ENCODE peak calls at places on chromosome 12, in nine cellular contexts. One of them, this sample, is unnamed.

GRCh38 chr12:122421263-122421814 is 1.1 kb downstream of the CLIP1 start:
- DNase-seq in mesothelial cell of epicardium: peak
- DNase-seq in H9: no peak
- DNase-seq in fibroblast of mammary gland: peak
- DNase-seq in CD4-positive, alpha-beta T cell: no peak
- DNase-seq in progenitor cell of endocrine pancreas: no peak
- DNase-seq in GM12864: no peak
- DNase-seq in HCT116: no peak
- DNase-seq in neural crest cell: no peak
- DNase-seq in this sample: no peak

GRCh38 chr12:91361864-91362263 is 179.2 kb upstream of the DCN start:
- DNase-seq in progenitor cell of endocrine pancreas: no peak
- DNase-seq in mesothelial cell of epicardium: no peak
- DNase-seq in CD4-positive, alpha-beta T cell: no peak
- DNase-seq in GM12864: no peak
- DNase-seq in neural crest cell: no peak
- DNase-seq in HCT116: peak
- DNase-seq in fibroblast of mammary gland: peak
- DNase-seq in H9: no peak
- DNase-seq in this sample: no peak

GRCh38 chr12:47811581-47812484 is 7.9 kb downstream of the HDAC7 start:
- DNase-seq in neural crest cell: no peak
- DNase-seq in CD4-positive, alpha-beta T cell: no peak
- DNase-seq in GM12864: no peak
- DNase-seq in fibroblast of mammary gland: peak
- DNase-seq in mesothelial cell of epicardium: no peak
- DNase-seq in progenitor cell of endocrine pancreas: no peak
- DNase-seq in H9: no peak
- DNase-seq in HCT116: no peak
- DNase-seq in this sample: no peak

GRCh38 chr12:48198619-48198973 is 4.5 kb downstream of the OR10AD1 start:
- DNase-seq in H9: peak
- DNase-seq in HCT116: no peak
- DNase-seq in progenitor cell of endocrine pancreas: no peak
- DNase-seq in fibroblast of mammary gland: no peak
- DNase-seq in CD4-positive, alpha-beta T cell: peak
- DNase-seq in mesothelial cell of epicardium: peak
- DNase-seq in GM12864: no peak
- DNase-seq in neural crest cell: no peak
- DNase-seq in this sample: no peak

GRCh38 chr12:22334696-22335290 is at the start of gene ST8SIA1:
- DNase-seq in HCT116: no peak
- DNase-seq in neural crest cell: peak
- DNase-seq in mesothelial cell of epicardium: peak
- DNase-seq in H9: peak
- DNase-seq in CD4-positive, alpha-beta T cell: peak
- DNase-seq in GM12864: no peak
- DNase-seq in progenitor cell of endocrine pancreas: peak
- DNase-seq in fibroblast of mammary gland: peak
- DNase-seq in this sample: no peak

GRCh38 chr12:104138747-104139186 is 757 bp upstream of the NFYB start:
- DNase-seq in CD4-positive, alpha-beta T cell: no peak
- DNase-seq in fibroblast of mammary gland: peak
- DNase-seq in progenitor cell of endocrine pancreas: no peak
- DNase-seq in HCT116: no peak
- DNase-seq in mesothelial cell of epicardium: no peak
- DNase-seq in neural crest cell: no peak
- DNase-seq in H9: peak
- DNase-seq in GM12864: no peak
- DNase-seq in this sample: no peak

GRCh38 chr12:60269611-60270269 is 673.9 kb downstream of the SLC16A7 start:
- DNase-seq in fibroblast of mammary gland: no peak
- DNase-seq in GM12864: no peak
- DNase-seq in mesothelial cell of epicardium: no peak
- DNase-seq in CD4-positive, alpha-beta T cell: no peak
- DNase-seq in HCT116: no peak
- DNase-seq in H9: no peak
- DNase-seq in progenitor cell of endocrine pancreas: no peak
- DNase-seq in neural crest cell: no peak
- DNase-seq in this sample: no peak

GRCh38 chr12:110993425-110993824 is 73.0 kb upstream of the MYL2 start:
- DNase-seq in mesothelial cell of epicardium: no peak
- DNase-seq in GM12864: no peak
- DNase-seq in HCT116: no peak
- DNase-seq in neural crest cell: no peak
- DNase-seq in fibroblast of mammary gland: no peak
- DNase-seq in progenitor cell of endocrine pancreas: no peak
- DNase-seq in H9: no peak
- DNase-seq in CD4-positive, alpha-beta T cell: no peak
- DNase-seq in this sample: no peak

GRCh38 chr12:98699568-98699967 is 54.5 kb downstream of the APAF1 start:
- DNase-seq in GM12864: no peak
- DNase-seq in H9: no peak
- DNase-seq in HCT116: no peak
- DNase-seq in neural crest cell: no peak
- DNase-seq in fibroblast of mammary gland: peak
- DNase-seq in progenitor cell of endocrine pancreas: no peak
- DNase-seq in CD4-positive, alpha-beta T cell: no peak
- DNase-seq in mesothelial cell of epicardium: no peak
- DNase-seq in this sample: no peak

GRCh38 chr12:116434155-116435065 is 124.8 kb upstream of the MAP1LC3B2 start:
- DNase-seq in mesothelial cell of epicardium: peak
- DNase-seq in progenitor cell of endocrine pancreas: no peak
- DNase-seq in fibroblast of mammary gland: peak
- DNase-seq in neural crest cell: peak
- DNase-seq in H9: peak
- DNase-seq in GM12864: no peak
- DNase-seq in CD4-positive, alpha-beta T cell: no peak
- DNase-seq in HCT116: peak
- DNase-seq in this sample: no peak

GRCh38 chr12:62435337-62436163 is 31.1 kb upstream of the MON2 start:
- DNase-seq in H9: peak
- DNase-seq in GM12864: no peak
- DNase-seq in fibroblast of mammary gland: peak
- DNase-seq in progenitor cell of endocrine pancreas: peak
- DNase-seq in mesothelial cell of epicardium: peak
- DNase-seq in CD4-positive, alpha-beta T cell: peak
- DNase-seq in neural crest cell: peak
- DNase-seq in HCT116: no peak
- DNase-seq in this sample: no peak

GRCh38 chr12:97396989-97397388 is 65.6 kb upstream of the RMST start:
- DNase-seq in HCT116: no peak
- DNase-seq in progenitor cell of endocrine pancreas: no peak
- DNase-seq in mesothelial cell of epicardium: no peak
- DNase-seq in GM12864: no peak
- DNase-seq in neural crest cell: no peak
- DNase-seq in fibroblast of mammary gland: no peak
- DNase-seq in H9: peak
- DNase-seq in CD4-positive, alpha-beta T cell: no peak
- DNase-seq in this sample: no peak

GRCh38 chr12:2378835-2379330 is 326.1 kb downstream of the CACNA1C start:
- DNase-seq in GM12864: peak
- DNase-seq in progenitor cell of endocrine pancreas: no peak
- DNase-seq in fibroblast of mammary gland: no peak
- DNase-seq in H9: no peak
- DNase-seq in mesothelial cell of epicardium: no peak
- DNase-seq in HCT116: no peak
- DNase-seq in neural crest cell: no peak
- DNase-seq in CD4-positive, alpha-beta T cell: no peak
- DNase-seq in this sample: no peak

DNA sequence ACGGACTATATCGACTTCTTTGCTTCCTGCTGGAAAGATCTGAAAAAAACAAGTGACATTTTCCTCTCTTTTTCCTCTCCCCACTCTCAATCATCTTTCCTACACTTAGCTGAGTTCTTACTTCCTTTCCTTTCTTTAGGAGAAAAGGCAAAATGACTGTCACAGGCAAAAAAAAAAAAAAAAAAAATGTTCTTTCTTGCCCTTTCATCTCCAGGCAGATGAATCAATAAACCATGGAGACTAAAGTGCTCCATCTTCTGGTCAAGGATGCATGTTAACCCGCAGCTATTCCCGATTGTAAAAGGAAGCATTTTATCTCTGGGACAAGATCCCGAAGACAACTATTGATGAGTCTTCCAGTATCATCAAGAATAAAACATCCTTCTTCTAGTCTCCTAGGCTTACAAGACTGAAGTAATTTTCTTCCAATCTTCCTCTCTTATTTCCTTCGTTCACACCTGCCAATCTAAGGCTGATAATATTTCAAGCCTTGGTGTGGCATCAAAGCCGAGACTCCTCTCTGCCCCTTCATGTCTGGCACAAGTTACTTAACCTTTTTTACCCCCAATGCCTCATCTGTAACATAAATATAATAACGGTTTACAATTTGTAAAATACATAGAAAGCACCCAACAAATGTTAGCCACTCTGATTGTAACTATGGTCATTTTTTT is 94.2 kb upstream of the PLEKHG7 start:
- DNase-seq in neural crest cell: no peak
- DNase-seq in H9: no peak
- DNase-seq in CD4-positive, alpha-beta T cell: no peak
- DNase-seq in progenitor cell of endocrine pancreas: no peak
- DNase-seq in mesothelial cell of epicardium: no peak
- DNase-seq in GM12864: no peak
- DNase-seq in HCT116: peak
- DNase-seq in fibroblast of mammary gland: peak
- DNase-seq in this sample: no peak
- TF ChIP-seq CTCF in neural crest cell: peak
- TF ChIP-seq CTCF in H9: peak
- TF ChIP-seq CTCF in CD4-positive, alpha-beta T cell: peak
- TF ChIP-seq CTCF in progenitor cell of endocrine pancreas: peak
- TF ChIP-seq CTCF in mesothelial cell of epicardium: no peak
- TF ChIP-seq CTCF in GM12864: peak
- TF ChIP-seq CTCF in HCT116: peak
- TF ChIP-seq CTCF in fibroblast of mammary gland: peak
- TF ChIP-seq CTCF in this sample: no peak

DNA sequence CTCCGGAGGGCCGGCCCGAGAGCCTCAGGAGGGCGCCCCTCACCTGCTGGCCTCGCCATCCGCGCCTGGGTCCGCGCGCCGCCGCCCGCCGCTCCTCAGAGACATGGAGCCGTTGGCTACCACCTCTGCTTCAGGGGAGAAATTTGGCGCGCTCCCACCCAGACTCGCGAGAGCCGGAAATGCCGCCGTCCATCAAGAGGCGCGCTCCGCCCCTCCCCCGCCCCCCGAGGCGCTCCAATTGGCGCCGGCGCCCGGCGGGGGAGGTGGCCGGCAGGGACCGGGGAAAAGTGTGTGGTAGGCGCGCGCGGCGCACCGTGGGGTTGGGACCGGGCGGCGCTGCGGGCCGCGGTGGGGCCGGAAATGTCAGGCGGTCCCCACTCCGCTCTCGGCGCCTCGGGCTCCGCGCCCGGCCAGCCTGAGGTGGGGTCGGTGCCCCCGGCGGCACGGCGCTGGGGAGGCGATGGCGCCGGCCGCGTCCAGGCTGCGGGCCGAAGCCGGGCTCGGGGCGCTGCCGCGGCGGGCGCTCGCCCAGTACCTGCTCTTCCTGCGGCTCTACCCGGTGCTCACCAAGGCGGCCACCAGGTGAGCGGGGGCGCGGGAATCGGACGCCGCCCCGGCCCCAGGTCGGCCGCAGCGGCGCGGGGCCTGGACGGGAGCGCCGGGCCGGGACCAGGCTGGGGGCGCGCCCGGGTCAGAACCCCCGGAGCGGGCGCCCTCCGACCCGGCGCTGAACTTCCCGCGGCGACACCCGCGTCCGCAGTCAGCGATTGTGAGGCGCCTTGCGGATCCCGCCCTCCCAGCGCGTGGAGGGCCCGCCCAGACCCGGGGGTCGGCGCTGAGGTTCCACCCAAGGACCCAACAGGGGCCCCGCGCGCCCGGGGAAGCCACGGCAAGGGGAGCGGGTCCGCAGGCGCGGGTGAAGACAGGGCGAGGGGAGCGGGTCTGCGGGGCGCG is at the start of the genes POLE and PXMP2:
- DNase-seq in CD4-positive, alpha-beta T cell: peak
- DNase-seq in HCT116: peak
- DNase-seq in fibroblast of mammary gland: peak
- DNase-seq in progenitor cell of endocrine pancreas: peak
- DNase-seq in H9: peak
- DNase-seq in mesothelial cell of epicardium: peak
- DNase-seq in GM12864: peak
- DNase-seq in neural crest cell: peak
- DNase-seq in this sample: peak
- TF ChIP-seq CTCF in CD4-positive, alpha-beta T cell: no peak
- TF ChIP-seq CTCF in HCT116: no peak
- TF ChIP-seq CTCF in fibroblast of mammary gland: no peak
- TF ChIP-seq CTCF in progenitor cell of endocrine pancreas: peak
- TF ChIP-seq CTCF in H9: no peak
- TF ChIP-seq CTCF in mesothelial cell of epicardium: no peak
- TF ChIP-seq CTCF in GM12864: peak
- TF ChIP-seq CTCF in neural crest cell: no peak
- TF ChIP-seq CTCF in this sample: no peak

DNA sequence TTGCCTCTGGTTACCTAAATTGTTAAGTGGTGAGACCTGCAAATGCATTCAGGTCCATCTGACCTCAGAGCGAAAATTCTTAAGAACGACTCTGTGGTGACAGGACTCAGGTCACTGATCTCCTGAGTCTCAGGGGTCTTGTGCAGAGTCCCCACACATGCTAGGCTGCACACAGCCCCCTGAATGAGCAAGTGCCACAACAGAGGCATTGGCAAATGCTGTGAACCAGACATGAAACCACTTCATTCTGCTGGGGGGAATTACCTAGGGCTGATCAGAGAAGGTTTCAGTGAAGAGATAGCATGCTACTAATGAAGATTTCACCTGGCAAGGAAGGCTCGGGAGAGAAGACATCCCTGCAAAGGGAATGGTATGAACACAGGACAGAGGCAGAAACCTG is 281.6 kb downstream of the ITPR2 start:
- DNase-seq in CD4-positive, alpha-beta T cell: no peak
- DNase-seq in fibroblast of mammary gland: no peak
- DNase-seq in GM12864: no peak
- DNase-seq in neural crest cell: no peak
- DNase-seq in H9: no peak
- DNase-seq in progenitor cell of endocrine pancreas: no peak
- DNase-seq in HCT116: no peak
- DNase-seq in mesothelial cell of epicardium: no peak
- DNase-seq in this sample: no peak
- TF ChIP-seq CTCF in CD4-positive, alpha-beta T cell: no peak
- TF ChIP-seq CTCF in fibroblast of mammary gland: no peak
- TF ChIP-seq CTCF in GM12864: no peak
- TF ChIP-seq CTCF in neural crest cell: no peak
- TF ChIP-seq CTCF in H9: no peak
- TF ChIP-seq CTCF in progenitor cell of endocrine pancreas: no peak
- TF ChIP-seq CTCF in HCT116: no peak
- TF ChIP-seq CTCF in mesothelial cell of epicardium: no peak
- TF ChIP-seq CTCF in this sample: no peak

DNA sequence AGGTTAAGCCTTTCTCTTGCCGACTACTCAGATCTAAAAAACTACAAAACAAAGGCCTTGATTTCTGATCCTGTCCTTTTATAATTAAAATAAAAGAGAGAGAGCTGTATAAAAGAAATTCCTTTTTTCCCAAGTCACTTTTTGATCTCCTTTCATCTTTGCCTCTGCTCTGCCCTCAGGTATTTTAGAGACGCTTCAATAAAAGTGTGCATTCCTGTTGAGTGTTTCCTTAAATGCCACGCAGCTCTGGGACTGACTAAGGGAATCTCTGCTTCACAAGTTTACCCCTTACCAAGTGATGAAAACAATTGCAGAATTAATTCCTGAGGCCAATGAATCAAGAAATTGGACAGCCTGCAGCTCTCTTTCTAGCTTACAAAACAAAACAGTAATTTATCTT is 1109.8 kb downstream of the TMTC2 start:
- DNase-seq in CD4-positive, alpha-beta T cell: no peak
- DNase-seq in mesothelial cell of epicardium: no peak
- DNase-seq in HCT116: peak
- DNase-seq in fibroblast of mammary gland: no peak
- DNase-seq in progenitor cell of endocrine pancreas: no peak
- DNase-seq in GM12864: no peak
- DNase-seq in neural crest cell: no peak
- DNase-seq in H9: no peak
- DNase-seq in this sample: no peak
- TF ChIP-seq CTCF in CD4-positive, alpha-beta T cell: no peak
- TF ChIP-seq CTCF in mesothelial cell of epicardium: no peak
- TF ChIP-seq CTCF in HCT116: no peak
- TF ChIP-seq CTCF in fibroblast of mammary gland: no peak
- TF ChIP-seq CTCF in progenitor cell of endocrine pancreas: no peak
- TF ChIP-seq CTCF in GM12864: no peak
- TF ChIP-seq CTCF in neural crest cell: no peak
- TF ChIP-seq CTCF in H9: no peak
- TF ChIP-seq CTCF in this sample: no peak